ENCODE peak calls at places on chromosomes 16 and 17, in six cellular contexts. One of them, this sample, is unnamed.

GRCh38 chr16:23296994-23297393 is 5.1 kb upstream of the SCNN1B start:
- DNase-seq in left lung: no peak
- DNase-seq in tibial artery: no peak
- DNase-seq in AG10803: no peak
- DNase-seq in brain microvascular endothelial cell: no peak
- DNase-seq in CD4-positive, alpha-beta memory T cell: no peak
- DNase-seq in this sample: no peak

GRCh38 chr17:13594310-13594709 is 7.4 kb downstream of the HS3ST3A1 start:
- DNase-seq in left lung: no peak
- DNase-seq in tibial artery: no peak
- DNase-seq in AG10803: peak; percentile 73
- DNase-seq in brain microvascular endothelial cell: no peak
- DNase-seq in CD4-positive, alpha-beta memory T cell: no peak
- DNase-seq in this sample: no peak

GRCh38 chr17:64074704-64075484 is 54.5 kb upstream of the ICAM2 start:
- DNase-seq in left lung: peak; percentile 61
- DNase-seq in tibial artery: no peak
- DNase-seq in AG10803: peak; percentile 79
- DNase-seq in brain microvascular endothelial cell: no peak
- DNase-seq in CD4-positive, alpha-beta memory T cell: no peak
- DNase-seq in this sample: peak; percentile 74

GRCh38 chr16:71258371-71258770 is 27.8 kb upstream of the HYDIN start:
- DNase-seq in left lung: no peak
- DNase-seq in tibial artery: no peak
- DNase-seq in AG10803: no peak
- DNase-seq in brain microvascular endothelial cell: no peak
- DNase-seq in CD4-positive, alpha-beta memory T cell: no peak
- DNase-seq in this sample: no peak

GRCh38 chr16:31125844-31126243 is 8.4 kb downstream of the KAT8 start:
- DNase-seq in left lung: no peak
- DNase-seq in tibial artery: no peak
- DNase-seq in AG10803: no peak
- DNase-seq in brain microvascular endothelial cell: no peak
- DNase-seq in CD4-positive, alpha-beta memory T cell: no peak
- DNase-seq in this sample: no peak

GRCh38 chr16:58345574-58346354 is 46.5 kb upstream of the GINS3 start:
- DNase-seq in left lung: no peak
- DNase-seq in tibial artery: no peak
- DNase-seq in AG10803: no peak
- DNase-seq in brain microvascular endothelial cell: no peak
- DNase-seq in CD4-positive, alpha-beta memory T cell: no peak
- DNase-seq in this sample: peak; percentile 7

GRCh38 chr17:59845595-59846390 is 47.0 kb downstream of the TUBD1 start:
- DNase-seq in left lung: peak; percentile 66
- DNase-seq in tibial artery: peak; percentile 65
- DNase-seq in AG10803: peak; percentile 94
- DNase-seq in brain microvascular endothelial cell: peak; percentile 75
- DNase-seq in CD4-positive, alpha-beta memory T cell: no peak
- DNase-seq in this sample: peak; percentile 81

GRCh38 chr17:74815671-74816370 is 39.7 kb upstream of the NAT9 start:
- DNase-seq in left lung: no peak
- DNase-seq in tibial artery: no peak
- DNase-seq in AG10803: no peak
- DNase-seq in brain microvascular endothelial cell: no peak
- DNase-seq in CD4-positive, alpha-beta memory T cell: no peak
- DNase-seq in this sample: no peak

GRCh38 chr17:38578641-38579480 is 26.9 kb downstream of the SRCIN1 start:
- DNase-seq in left lung: no peak
- DNase-seq in tibial artery: no peak
- DNase-seq in AG10803: no peak
- DNase-seq in brain microvascular endothelial cell: no peak
- DNase-seq in CD4-positive, alpha-beta memory T cell: no peak
- DNase-seq in this sample: no peak

GRCh38 chr16:46712911-46713310 is 23.5 kb downstream of the ORC6 start:
- DNase-seq in left lung: no peak
- DNase-seq in tibial artery: no peak
- DNase-seq in AG10803: no peak
- DNase-seq in brain microvascular endothelial cell: no peak
- DNase-seq in CD4-positive, alpha-beta memory T cell: no peak
- DNase-seq in this sample: no peak

GRCh38 chr17:75295220-75296158 is 6.3 kb upstream of the SLC25A19 start:
- DNase-seq in left lung: no peak
- DNase-seq in tibial artery: no peak
- DNase-seq in AG10803: no peak
- DNase-seq in brain microvascular endothelial cell: no peak
- DNase-seq in CD4-positive, alpha-beta memory T cell: no peak
- DNase-seq in this sample: no peak

GRCh38 chr17:8133398-8133797 is 9.5 kb upstream of the HES7 start:
- DNase-seq in left lung: no peak
- DNase-seq in tibial artery: no peak
- DNase-seq in AG10803: no peak
- DNase-seq in brain microvascular endothelial cell: no peak
- DNase-seq in CD4-positive, alpha-beta memory T cell: no peak
- DNase-seq in this sample: no peak

GRCh38 chr16:10172848-10173655 is 9.2 kb downstream of the GRIN2A start:
- DNase-seq in left lung: no peak
- DNase-seq in tibial artery: no peak
- DNase-seq in AG10803: peak; percentile 19
- DNase-seq in brain microvascular endothelial cell: peak; percentile 27
- DNase-seq in CD4-positive, alpha-beta memory T cell: no peak
- DNase-seq in this sample: no peak

GRCh38 chr16:73232555-73233422 is 184.9 kb upstream of the ZFHX3 start:
- DNase-seq in left lung: no peak
- DNase-seq in tibial artery: no peak
- DNase-seq in AG10803: peak; percentile 54
- DNase-seq in brain microvascular endothelial cell: peak; percentile 96
- DNase-seq in CD4-positive, alpha-beta memory T cell: no peak
- DNase-seq in this sample: peak; percentile 99

GRCh38 chr17:20010099-20010863 is 1.1 kb downstream of the SPECC1 start:
- DNase-seq in left lung: no peak
- DNase-seq in tibial artery: peak; percentile 80
- DNase-seq in AG10803: peak; percentile 66
- DNase-seq in brain microvascular endothelial cell: peak; percentile 14
- DNase-seq in CD4-positive, alpha-beta memory T cell: peak; percentile 6
- DNase-seq in this sample: peak; percentile 72

GRCh38 chr17:8121531-8122390 is 2.1 kb downstream of the HES7 start:
- DNase-seq in left lung: no peak
- DNase-seq in tibial artery: no peak
- DNase-seq in AG10803: peak; percentile 56
- DNase-seq in brain microvascular endothelial cell: peak; percentile 47
- DNase-seq in CD4-positive, alpha-beta memory T cell: peak; percentile 34
- DNase-seq in this sample: peak; percentile 44

GRCh38 chr16:80369559-80369958 is 171.2 kb upstream of the DYNLRB2 start:
- DNase-seq in left lung: no peak
- DNase-seq in tibial artery: no peak
- DNase-seq in AG10803: peak; percentile 66
- DNase-seq in brain microvascular endothelial cell: peak; percentile 61
- DNase-seq in CD4-positive, alpha-beta memory T cell: no peak
- DNase-seq in this sample: peak; percentile 45

GRCh38 chr16:57446530-57447141 is 549 bp downstream of the CIAPIN1 start:
- DNase-seq in left lung: peak; percentile 46
- DNase-seq in tibial artery: no peak
- DNase-seq in AG10803: peak; percentile 16
- DNase-seq in brain microvascular endothelial cell: peak; percentile 28
- DNase-seq in CD4-positive, alpha-beta memory T cell: peak; percentile 7
- DNase-seq in this sample: peak; percentile 34

GRCh38 chr16:31436221-31437045 is 6.2 kb downstream of the ZNF843 start:
- DNase-seq in left lung: peak; percentile 22
- DNase-seq in tibial artery: peak; percentile 57
- DNase-seq in AG10803: no peak
- DNase-seq in brain microvascular endothelial cell: no peak
- DNase-seq in CD4-positive, alpha-beta memory T cell: no peak
- DNase-seq in this sample: no peak

GRCh38 chr16:82152641-82153094 is 17.4 kb downstream of the MPHOSPH6 start:
- DNase-seq in left lung: no peak
- DNase-seq in tibial artery: no peak
- DNase-seq in AG10803: no peak
- DNase-seq in brain microvascular endothelial cell: no peak
- DNase-seq in CD4-positive, alpha-beta memory T cell: no peak
- DNase-seq in this sample: no peak
- H3K4me3 ChIP-seq in left lung: no peak overlapping the region
- H3K4me3 ChIP-seq in tibial artery: no peak overlapping the region
- H3K4me3 ChIP-seq in AG10803: no peak overlapping the region
- H3K4me3 ChIP-seq in brain microvascular endothelial cell: no peak overlapping the region
- H3K4me3 ChIP-seq in CD4-positive, alpha-beta memory T cell: no peak overlapping the region
- H3K4me3 ChIP-seq in this sample: no peak overlapping the region

DNA sequence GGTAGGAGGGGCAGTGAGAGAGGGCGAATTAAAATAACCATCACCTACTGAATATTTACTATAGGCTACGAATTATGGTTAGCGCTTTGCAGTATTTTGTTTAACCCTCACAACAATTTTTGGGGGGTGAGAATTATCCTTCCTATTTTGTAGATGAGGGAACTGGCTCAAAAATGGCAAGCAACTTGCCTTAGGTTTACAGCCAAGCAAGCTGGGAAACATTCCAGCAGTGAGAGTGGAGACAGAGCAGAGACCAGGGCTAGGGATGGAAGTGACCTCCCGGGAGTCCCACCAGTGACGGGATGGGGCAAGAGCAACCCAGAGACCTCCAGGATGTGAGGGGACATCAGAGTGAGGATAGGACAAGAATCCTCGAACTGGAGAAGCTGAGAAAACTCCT is 352 bp upstream of the VMO1 start:
- DNase-seq in left lung: no peak
- DNase-seq in tibial artery: no peak
- DNase-seq in AG10803: peak; percentile 22
- DNase-seq in brain microvascular endothelial cell: no peak
- DNase-seq in CD4-positive, alpha-beta memory T cell: no peak
- DNase-seq in this sample: no peak
- H3K4me3 ChIP-seq in left lung: no peak overlapping the region
- H3K4me3 ChIP-seq in tibial artery: peak overlapping the region; percentile 33
- H3K4me3 ChIP-seq in AG10803: no peak overlapping the region
- H3K4me3 ChIP-seq in brain microvascular endothelial cell: no peak overlapping the region
- H3K4me3 ChIP-seq in CD4-positive, alpha-beta memory T cell: no peak overlapping the region
- H3K4me3 ChIP-seq in this sample: no peak overlapping the region

GRCh38 chr17:39688945-39689344 is 1.1 kb upstream of the PGAP3 start:
- DNase-seq in left lung: no peak
- DNase-seq in tibial artery: no peak
- DNase-seq in AG10803: no peak
- DNase-seq in brain microvascular endothelial cell: no peak
- DNase-seq in CD4-positive, alpha-beta memory T cell: no peak
- DNase-seq in this sample: no peak
- H3K4me3 ChIP-seq in left lung: no peak overlapping the region
- H3K4me3 ChIP-seq in tibial artery: no peak overlapping the region
- H3K4me3 ChIP-seq in AG10803: peak overlapping the region; percentile 85
- H3K4me3 ChIP-seq in brain microvascular endothelial cell: peak overlapping the region; percentile 61
- H3K4me3 ChIP-seq in CD4-positive, alpha-beta memory T cell: no peak overlapping the region
- H3K4me3 ChIP-seq in this sample: peak overlapping the region; percentile 80

DNA sequence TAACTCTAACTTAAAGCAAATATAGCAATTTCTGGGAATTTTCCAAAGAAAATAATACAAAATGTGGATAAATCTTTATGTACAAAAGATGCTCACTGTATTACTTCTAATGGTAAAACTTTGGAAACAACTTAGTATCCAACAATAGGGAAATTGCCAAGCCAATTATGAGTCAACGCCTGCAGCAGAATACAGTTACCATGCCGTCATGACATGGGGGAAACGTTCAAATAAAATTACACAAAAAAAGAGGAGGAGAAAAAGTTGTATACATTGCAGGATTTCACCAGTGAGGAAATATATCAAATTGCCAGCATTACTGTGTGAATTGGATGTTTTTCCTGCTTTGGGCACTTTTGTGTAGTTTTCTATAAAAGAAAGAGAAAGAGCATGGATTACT is 469.6 kb downstream of the SOX9 start:
- DNase-seq in left lung: no peak
- DNase-seq in tibial artery: no peak
- DNase-seq in AG10803: peak; percentile 68
- DNase-seq in brain microvascular endothelial cell: peak; percentile 43
- DNase-seq in CD4-positive, alpha-beta memory T cell: no peak
- DNase-seq in this sample: peak; percentile 72
- H3K4me3 ChIP-seq in left lung: no peak overlapping the region
- H3K4me3 ChIP-seq in tibial artery: no peak overlapping the region
- H3K4me3 ChIP-seq in AG10803: peak overlapping the region; percentile 87
- H3K4me3 ChIP-seq in brain microvascular endothelial cell: peak overlapping the region; percentile 98
- H3K4me3 ChIP-seq in CD4-positive, alpha-beta memory T cell: no peak overlapping the region
- H3K4me3 ChIP-seq in this sample: peak overlapping the region; percentile 66

DNA sequence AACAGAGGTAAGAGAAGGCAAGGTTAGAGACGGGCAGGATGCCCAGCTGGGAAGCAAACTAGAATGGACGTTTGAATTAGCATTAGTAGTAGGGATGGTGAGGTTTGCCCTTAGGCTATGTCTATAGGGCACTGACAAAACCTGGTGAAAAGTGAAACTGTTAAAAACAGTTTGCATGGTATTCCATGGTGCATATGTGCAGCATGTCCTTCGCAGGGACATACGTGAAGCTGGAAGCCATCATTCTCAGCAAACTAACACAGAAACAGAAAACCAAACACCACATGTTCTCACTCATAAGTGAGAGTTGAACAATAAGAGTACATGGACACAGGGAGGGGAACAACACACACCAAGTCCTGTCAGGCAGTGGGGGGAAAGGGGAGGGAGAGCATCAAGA is 25.8 kb downstream of the NACA2 start:
- DNase-seq in left lung: no peak
- DNase-seq in tibial artery: no peak
- DNase-seq in AG10803: no peak
- DNase-seq in brain microvascular endothelial cell: no peak
- DNase-seq in CD4-positive, alpha-beta memory T cell: no peak
- DNase-seq in this sample: no peak
- H3K4me3 ChIP-seq in left lung: no peak overlapping the region
- H3K4me3 ChIP-seq in tibial artery: no peak overlapping the region
- H3K4me3 ChIP-seq in AG10803: no peak overlapping the region
- H3K4me3 ChIP-seq in brain microvascular endothelial cell: no peak overlapping the region
- H3K4me3 ChIP-seq in CD4-positive, alpha-beta memory T cell: no peak overlapping the region
- H3K4me3 ChIP-seq in this sample: no peak overlapping the region

GRCh38 chr17:46977750-46978488 is 1.1 kb downstream of the RPRML start:
- DNase-seq in left lung: no peak
- DNase-seq in tibial artery: no peak
- DNase-seq in AG10803: no peak
- DNase-seq in brain microvascular endothelial cell: no peak
- DNase-seq in CD4-positive, alpha-beta memory T cell: no peak
- DNase-seq in this sample: no peak
- H3K4me3 ChIP-seq in left lung: no peak overlapping the region
- H3K4me3 ChIP-seq in tibial artery: peak overlapping the region; percentile 55
- H3K4me3 ChIP-seq in AG10803: no peak overlapping the region
- H3K4me3 ChIP-seq in brain microvascular endothelial cell: no peak overlapping the region
- H3K4me3 ChIP-seq in CD4-positive, alpha-beta memory T cell: peak overlapping the region; percentile 54
- H3K4me3 ChIP-seq in this sample: no peak overlapping the region

DNA sequence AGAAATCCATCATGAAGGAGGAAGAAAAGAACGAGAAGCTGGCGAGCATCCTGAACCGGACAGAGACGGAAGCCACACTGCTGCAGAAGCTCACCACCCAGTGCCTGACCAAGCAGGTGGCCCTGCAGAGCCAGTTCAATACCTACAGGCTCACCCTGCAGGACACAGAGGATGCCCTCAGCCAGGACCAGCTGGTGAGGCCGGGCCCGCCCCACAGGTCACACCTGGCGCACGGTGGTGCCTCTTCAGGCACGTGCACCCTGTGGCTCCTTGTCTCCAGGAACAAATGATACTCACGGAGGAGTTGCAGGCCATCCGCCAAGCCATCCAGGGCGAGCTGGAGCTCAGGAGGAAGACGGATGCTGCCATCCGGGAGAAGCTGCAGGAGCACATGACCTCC is 19.8 kb upstream of the GAA start:
- DNase-seq in left lung: no peak
- DNase-seq in tibial artery: no peak
- DNase-seq in AG10803: no peak
- DNase-seq in brain microvascular endothelial cell: no peak
- DNase-seq in CD4-positive, alpha-beta memory T cell: no peak
- DNase-seq in this sample: no peak
- H3K4me3 ChIP-seq in left lung: no peak overlapping the region
- H3K4me3 ChIP-seq in tibial artery: no peak overlapping the region
- H3K4me3 ChIP-seq in AG10803: no peak overlapping the region
- H3K4me3 ChIP-seq in brain microvascular endothelial cell: no peak overlapping the region
- H3K4me3 ChIP-seq in CD4-positive, alpha-beta memory T cell: no peak overlapping the region
- H3K4me3 ChIP-seq in this sample: no peak overlapping the region

This sample was measured in fibroblast of pulmonary artery.